ENCODE peak calls at places on chromosomes 6 and 20, in seven cellular contexts. T, F, Z, H, I, M and C are unnamed samples.

GRCh38 chr6:12637960-12638641 is 78.5 kb upstream of the PHACTR1 start:
- DNase-seq in M (peak), Z (peak), T (no peak), F (peak), H (peak), I (peak), C (no peak)

GRCh38 chr6:37202788-37203491 is 33.0 kb downstream of the PIM1 start:
- DNase-seq in Z (no peak), H (no peak), F (no peak), T (no peak), M (no peak), I (no peak), C (no peak)

GRCh38 chr20:8361008-8361652 is 229.1 kb downstream of the PLCB1 start:
- DNase-seq in I (no peak), Z (peak), H (no peak), M (no peak), F (peak), T (no peak), C (no peak)

GRCh38 chr20:347640-348484 is 951 bp downstream of the NRSN2 start:
- DNase-seq in M (peak), F (peak), H (peak), I (peak), T (peak), Z (peak), C (peak)

GRCh38 chr20:33948480-33948879 is 45.2 kb upstream of the RALY start:
- DNase-seq in Z (no peak), H (no peak), T (no peak), M (no peak), I (no peak), F (no peak), C (no peak)

GRCh38 chr20:53660078-53660909 is 66.7 kb upstream of the ZNF217 start:
- DNase-seq in Z (peak), T (peak), F (no peak), M (peak), I (no peak), H (no peak), C (no peak)

GRCh38 chr6:55578537-55579363 is at the start of gene HMGCLL1:
- DNase-seq in I (peak), F (peak), T (peak), H (no peak), M (no peak), Z (peak), C (peak)

GRCh38 chr6:38322123-38322522 is 317.6 kb downstream of the BTBD9 start:
- DNase-seq in T (no peak), I (no peak), F (peak), Z (no peak), H (no peak), M (no peak), C (no peak)

GRCh38 chr6:124535746-124536145 is 426.5 kb upstream of the RNF217 start:
- DNase-seq in H (no peak), F (peak), T (no peak), M (no peak), I (no peak), Z (peak), C (no peak)

GRCh38 chr20:3158968-3159431 is 665 bp downstream of the FASTKD5 start:
- DNase-seq in F (no peak), I (no peak), T (no peak), Z (peak), H (no peak), M (no peak), C (no peak)

GRCh38 chr6:149244105-149244504 is 73.4 kb upstream of the TAB2 start:
- DNase-seq in T (no peak), F (no peak), H (no peak), I (no peak), M (no peak), Z (no peak), C (no peak)

GRCh38 chr6:27547157-27548075 is 74.5 kb upstream of the ZNF184 start:
- DNase-seq in H (no peak), I (no peak), Z (peak), M (no peak), F (no peak), T (no peak), C (no peak)

GRCh38 chr20:21048841-21049273 is 57.3 kb downstream of the LINC00237 start:
- DNase-seq in M (peak), H (peak), T (no peak), I (peak), F (no peak), Z (peak), C (peak)

GRCh38 chr6:57342148-57342669 is 24.8 kb downstream of the PRIM2 start:
- DNase-seq in F (no peak), M (no peak), H (no peak), I (no peak), T (no peak), Z (no peak), C (no peak)

GRCh38 chr6:2684766-2685754 is 65.7 kb downstream of the MYLK4 start:
- DNase-seq in Z (no peak), H (no peak), T (no peak), M (no peak), I (no peak), F (no peak), C (no peak)

GRCh38 chr6:87788141-87788540 is 86.1 kb upstream of the AKIRIN2 start:
- DNase-seq in Z (no peak), F (no peak), M (no peak), H (no peak), T (no peak), I (no peak), C (no peak)

GRCh38 chr6:167860546-167861226 is 34.0 kb downstream of the AFDN start:
- DNase-seq in T (no peak), Z (no peak), F (no peak), M (no peak), H (no peak), I (no peak), C (no peak)

GRCh38 chr6:13468839-13469238 is 18.6 kb downstream of the GFOD1 start:
- DNase-seq in I (no peak), F (no peak), H (no peak), T (no peak), Z (no peak), M (no peak), C (no peak)

GRCh38 chr20:16397053-16397452 is 176.2 kb downstream of the KIF16B start:
- DNase-seq in Z (peak), M (no peak), H (no peak), T (no peak), F (no peak), I (no peak), C (no peak)

GRCh38 chr6:43076093-43076927 is at the start of gene PTK7:
- DNase-seq in Z (peak), H (peak), M (peak), F (no peak), T (no peak), I (peak), C (peak)

GRCh38 chr6:165845488-165845887 is 182.4 kb upstream of the PDE10A start:
- DNase-seq in H (no peak), Z (peak), F (no peak), M (no peak), I (no peak), T (no peak), C (no peak)

GRCh38 chr6:144736763-144737162 is 451.6 kb downstream of the UTRN start:
- DNase-seq in T (no peak), Z (no peak), F (no peak), M (no peak), I (no peak), H (no peak), C (no peak)

GRCh38 chr20:41470362-41471095 is 103.9 kb upstream of the EMILIN3 start:
- DNase-seq in T (no peak), H (no peak), I (no peak), M (no peak), F (no peak), Z (no peak), C (peak)

GRCh38 chr6:33156561-33156960 is 35.7 kb downstream of the COL11A2 start:
- DNase-seq in F (no peak), T (no peak), I (no peak), Z (no peak), H (no peak), M (no peak), C (no peak)

GRCh38 chr20:3174442-3175263 is 1.3 kb upstream of the LZTS3 start:
- DNase-seq in H (no peak), I (peak), F (peak), M (no peak), Z (peak), T (no peak), C (no peak)

GRCh38 chr20:44720994-44721784 is 6.0 kb downstream of the CCN5 start:
- DNase-seq in H (no peak), I (no peak), M (no peak), F (peak), T (no peak), Z (peak), C (no peak)

GRCh38 chr6:47665112-47665511 is 33.3 kb upstream of the ADGRF4 start:
- DNase-seq in F (no peak), I (peak), T (no peak), Z (no peak), M (no peak), H (no peak), C (no peak)

GRCh38 chr6:15351631-15352030 is 105.8 kb downstream of the JARID2 start:
- DNase-seq in Z (peak), I (no peak), F (no peak), M (no peak), H (peak), T (no peak), C (no peak)

GRCh38 chr6:16769131-16769985 is 8.1 kb upstream of the ATXN1 start:
- DNase-seq in F (peak), Z (peak), M (no peak), H (peak), T (no peak), I (no peak), C (no peak)

GRCh38 chr6:94956910-94957309 is 620.4 kb upstream of the MANEA start:
- DNase-seq in I (peak), Z (no peak), M (no peak), F (no peak), T (no peak), H (no peak), C (no peak)

GRCh38 chr20:42686057-42686456 is 503.6 kb downstream of the PTPRT start:
- DNase-seq in T (no peak), Z (no peak), I (no peak), H (no peak), F (no peak), M (no peak), C (no peak)

GRCh38 chr6:73367761-73368355 is 1.8 kb downstream of the OOEP start:
- DNase-seq in M (no peak), F (no peak), H (no peak), I (no peak), Z (no peak), T (no peak), C (no peak)